ENCODE peak calls at places on chromosomes 11 and 22, in eight cellular contexts. S is A549; A is stimulated activated CD4-positive, alpha-beta T cell treated with anti-CD3 and anti-CD28 coated beads, Interleukin-15, amount 100 ng/mL, for 24 hours; K is ecto neural progenitor cell; D is thoracic aorta; R is colonic mucosa; C is nephron progenitor cell; G is brain microvascular endothelial cell. Z is an unnamed sample.

GRCh38 chr11:34439521-34440258 is 956 bp downstream of the CAT start:
- DNase-seq in K (no peak), C (no peak), S (no peak), D (no peak), A (no peak), G (no peak), R (peak), Z (peak)

GRCh38 chr11:133228406-133229330 is 303.6 kb downstream of the OPCML start:
- DNase-seq in G (no peak), C (peak), R (peak), S (no peak), D (no peak), A (no peak), K (peak), Z (no peak)

GRCh38 chr11:114354076-114354475 is 46.2 kb downstream of the C11orf71 start:
- DNase-seq in S (no peak), R (no peak), A (no peak), D (no peak), K (no peak), G (peak), C (no peak), Z (no peak)

GRCh38 chr11:2778630-2779498 is 79.1 kb upstream of the KCNQ1OT1 start:
- DNase-seq in A (no peak), K (no peak), G (peak), D (peak), R (peak), S (peak), C (no peak), Z (peak)

GRCh38 chr22:45007247-45007945 is 2.4 kb downstream of the PHF21B start:
- DNase-seq in C (peak), S (peak), K (peak), A (peak), R (no peak), G (peak), D (no peak), Z (no peak)

GRCh38 chr22:39300198-39300830 is 19.1 kb downstream of the RPL3 start:
- DNase-seq in D (no peak), S (no peak), G (no peak), C (no peak), A (no peak), R (no peak), K (peak), Z (no peak)

GRCh38 chr22:26406118-26406517 is 22.9 kb upstream of the ASPHD2 start:
- DNase-seq in K (no peak), S (no peak), R (no peak), A (no peak), D (no peak), G (peak), C (no peak), Z (peak)

GRCh38 chr11:2892215-2893020 is 6.8 kb upstream of the CDKN1C start:
- DNase-seq in A (peak), D (no peak), S (peak), C (peak), K (peak), G (no peak), R (peak), Z (no peak)

GRCh38 chr22:28799125-28799833 is 1.1 kb downstream of the XBP1 start:
- DNase-seq in S (peak), R (peak), A (peak), G (peak), D (peak), C (no peak), K (no peak), Z (peak)

GRCh38 chr22:44451016-44451415 is 47.0 kb downstream of the RTL6 start:
- DNase-seq in A (no peak), G (no peak), K (no peak), S (no peak), R (no peak), C (no peak), D (no peak), Z (no peak)

GRCh38 chr11:8248786-8249185 is 14.9 kb downstream of the LMO1 start:
- DNase-seq in A (no peak), R (no peak), K (no peak), G (no peak), D (no peak), C (no peak), S (no peak), Z (no peak)

GRCh38 chr11:19913236-19913892 is 200.7 kb downstream of the NAV2 start:
- DNase-seq in R (no peak), A (no peak), S (no peak), C (no peak), G (no peak), D (no peak), K (no peak), Z (peak)

GRCh38 chr22:27629908-27630733 is 171.4 kb downstream of the MN1 start:
- DNase-seq in D (no peak), G (no peak), K (no peak), S (no peak), R (no peak), A (no peak), C (no peak), Z (no peak)

GRCh38 chr22:38422615-38423511 is 32.1 kb downstream of the KCNJ4 start:
- DNase-seq in R (peak), A (no peak), K (no peak), D (no peak), C (no peak), G (no peak), S (no peak), Z (no peak)